ENCODE peak calls at places on chromosomes 13 and 19, in ten cellular contexts. N is bronchial epithelial cell, S is IMR-90, Q is endodermal cell, C is GM23338, P is Peyer's patch, U is GM12865, W is choroid plexus epithelial cell, G is colonic mucosa, R is lower leg skin. D is an unnamed sample.

GRCh38 chr13:114057131-114058050 is 75.0 kb downstream of the RASA3 start:
- DNase-seq in N (no peak), S (no peak), Q (no peak), C (no peak), P (no peak), U (no peak), W (no peak), G (no peak), R (no peak), D (no peak)

GRCh38 chr13:32165791-32166190 is 134.2 kb downstream of the FRY start:
- DNase-seq in N (peak), S (no peak), Q (no peak), C (no peak), P (no peak), U (no peak), W (no peak), G (no peak), R (no peak), D (no peak)

GRCh38 chr13:30158774-30159445 is 148.4 kb downstream of the KATNAL1 start:
- DNase-seq in N (no peak), S (peak), Q (no peak), C (no peak), P (no peak), U (peak), W (peak), G (no peak), R (no peak), D (peak)

GRCh38 chr19:50548191-50549058 is 19.8 kb downstream of the LRRC4B start:
- DNase-seq in N (no peak), S (no peak), Q (no peak), C (no peak), P (no peak), U (no peak), W (no peak), G (no peak), R (no peak), D (no peak)

GRCh38 chr13:39232999-39233398 is 194.7 kb downstream of the NHLRC3 start:
- DNase-seq in N (no peak), S (no peak), Q (no peak), C (no peak), P (no peak), U (no peak), W (no peak), G (no peak), R (no peak), D (no peak)

GRCh38 chr13:111974065-111974640 is 92.8 kb upstream of the SOX1 start:
- DNase-seq in N (no peak), S (no peak), Q (no peak), C (no peak), P (no peak), U (no peak), W (no peak), G (no peak), R (no peak), D (no peak)

GRCh38 chr13:43157796-43158195 is 134.4 kb downstream of the DNAJC15 start:
- DNase-seq in N (no peak), S (no peak), Q (no peak), C (no peak), P (no peak), U (no peak), W (no peak), G (no peak), R (no peak), D (no peak)

GRCh38 chr19:55460670-55461258 is 678 bp downstream of the ISOC2 start:
- DNase-seq in N (peak), S (peak), Q (peak), C (peak), P (peak), U (peak), W (peak), G (peak), R (peak), D (peak)

GRCh38 chr19:46955114-46955812 is 64.4 kb upstream of the NPAS1 start:
- DNase-seq in N (peak), S (peak), Q (no peak), C (no peak), P (peak), U (peak), W (peak), G (no peak), R (no peak), D (peak)

GRCh38 chr19:45613926-45614725 is 12.1 kb upstream of the GPR4 start:
- DNase-seq in N (peak), S (peak), Q (no peak), C (no peak), P (no peak), U (peak), W (peak), G (peak), R (no peak), D (peak)

GRCh38 chr19:28737021-28737525 is 475.9 kb downstream of the UQCRFS1 start:
- DNase-seq in N (peak), S (peak), Q (no peak), C (peak), P (no peak), U (peak), W (peak), G (no peak), R (no peak), D (peak)

GRCh38 chr19:57317503-57317902 is 2.8 kb upstream of the ZNF543 start:
- DNase-seq in N (no peak), S (no peak), Q (peak), C (peak), P (no peak), U (no peak), W (peak), G (no peak), R (no peak), D (no peak)

GRCh38 chr13:109246001-109246400 is 540.4 kb downstream of the IRS2 start:
- DNase-seq in N (no peak), S (no peak), Q (peak), C (no peak), P (no peak), U (no peak), W (no peak), G (no peak), R (no peak), D (no peak)

GRCh38 chr19:30498707-30499106 is 126.5 kb downstream of the ZNF536 start:
- DNase-seq in N (no peak), S (no peak), Q (peak), C (peak), P (no peak), U (no peak), W (no peak), G (no peak), R (no peak), D (no peak)

GRCh38 chr19:39765091-39766076 is 13.3 kb upstream of the LEUTX start:
- DNase-seq in N (peak), S (peak), Q (peak), C (peak), P (peak), U (peak), W (peak), G (peak), R (no peak), D (peak)

GRCh38 chr19:31586282-31586681 is 237.0 kb upstream of the TSHZ3 start:
- DNase-seq in N (no peak), S (peak), Q (no peak), C (no peak), P (no peak), U (no peak), W (peak), G (no peak), R (no peak), D (no peak)

GRCh38 chr19:46428278-46429141 is at the start of gene PNMA8C:
- DNase-seq in N (no peak), S (peak), Q (peak), C (peak), P (peak), U (peak), W (peak), G (no peak), R (no peak), D (peak)

GRCh38 chr13:108121406-108121805 is 93.9 kb downstream of the LIG4 start:
- DNase-seq in N (no peak), S (no peak), Q (no peak), C (peak), P (no peak), U (no peak), W (no peak), G (no peak), R (no peak), D (no peak)

GRCh38 chr19:8490395-8490760 is 12.1 kb downstream of the PRAM1 start:
- DNase-seq in N (no peak), S (no peak), Q (no peak), C (peak), P (no peak), U (no peak), W (no peak), G (no peak), R (no peak), D (no peak)

GRCh38 chr13:42992585-42993122 is 613 bp upstream of the EPSTI1 start:
- DNase-seq in N (no peak), S (no peak), Q (no peak), C (no peak), P (no peak), U (peak), W (peak), G (no peak), R (no peak), D (no peak)

DNA sequence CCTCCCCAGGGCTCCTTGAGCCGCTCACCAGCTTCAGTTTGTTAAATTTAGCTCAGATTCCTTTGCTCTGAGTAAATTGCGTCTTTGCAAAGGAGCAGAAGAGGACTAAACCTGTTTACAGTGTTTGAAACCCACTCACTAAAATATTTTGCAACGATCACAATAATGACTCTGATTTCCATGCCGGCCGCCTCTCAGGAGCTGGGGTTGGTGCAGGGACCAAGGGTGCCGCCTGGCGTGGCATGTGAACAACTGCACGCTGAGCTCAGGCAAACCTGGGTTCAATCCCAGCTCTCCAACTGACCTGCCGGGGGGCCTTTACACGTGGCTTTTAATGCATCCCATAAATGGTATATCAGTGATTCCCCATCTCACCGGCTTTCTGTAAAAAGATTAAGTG is 68.7 kb upstream of the CACNA1A start:
- DNase-seq in N (no peak), S (peak), Q (peak), C (peak), P (no peak), U (no peak), W (no peak), G (no peak), R (no peak), D (no peak)
- TF ChIP-seq CTCF in N (peak), S (peak), Q (peak), C (peak), P (no peak), U (peak), W (peak), G (no peak), R (no peak), D (peak)

GRCh38 chr19:37412700-37413099 is 41.8 kb downstream of the ZNF527 start:
- DNase-seq in N (no peak), S (no peak), Q (no peak), C (no peak), P (no peak), U (no peak), W (no peak), G (no peak), R (no peak), D (no peak)
- H3K4me3 ChIP-seq in N (no peak), S (no peak), Q (peak), C (no peak), P (no peak), U (no peak), W (no peak), G (no peak), R (no peak), D (no peak)

GRCh38 chr13:34939771-34940170 is 2.3 kb upstream of the NBEA start:
- DNase-seq in N (no peak), S (no peak), Q (no peak), C (no peak), P (no peak), U (no peak), W (no peak), G (no peak), R (no peak), D (no peak)
- TF ChIP-seq CTCF in N (no peak), S (no peak), Q (peak), C (no peak), P (no peak), U (no peak), W (no peak), G (no peak), R (no peak), D (no peak)

GRCh38 chr13:26758496-26759155 is 2.0 kb downstream of the GPR12 start:
- DNase-seq in N (no peak), S (no peak), Q (no peak), C (no peak), P (no peak), U (no peak), W (no peak), G (no peak), R (no peak), D (no peak)

GRCh38 chr13:26759907-26760834 is at the start of gene GPR12:
- DNase-seq in N (no peak), S (no peak), Q (peak), C (peak), P (no peak), U (no peak), W (peak), G (no peak), R (no peak), D (peak)

GRCh38 chr13:26759156-26759906 is 1.3 kb downstream of the GPR12 start:
- DNase-seq in N (no peak), S (no peak), Q (no peak), C (peak), P (no peak), U (no peak), W (no peak), G (no peak), R (no peak), D (no peak)

GRCh38 chr13:26760835-26761582 is 423 bp upstream of the GPR12 start:
- DNase-seq in N (no peak), S (no peak), Q (peak), C (peak), P (no peak), U (no peak), W (no peak), G (no peak), R (no peak), D (no peak)
- H3K4me3 ChIP-seq in N (no peak), S (no peak), Q (no peak), C (peak), P (no peak), U (no peak), W (no peak), G (no peak), R (no peak), D (no peak)

DNA sequence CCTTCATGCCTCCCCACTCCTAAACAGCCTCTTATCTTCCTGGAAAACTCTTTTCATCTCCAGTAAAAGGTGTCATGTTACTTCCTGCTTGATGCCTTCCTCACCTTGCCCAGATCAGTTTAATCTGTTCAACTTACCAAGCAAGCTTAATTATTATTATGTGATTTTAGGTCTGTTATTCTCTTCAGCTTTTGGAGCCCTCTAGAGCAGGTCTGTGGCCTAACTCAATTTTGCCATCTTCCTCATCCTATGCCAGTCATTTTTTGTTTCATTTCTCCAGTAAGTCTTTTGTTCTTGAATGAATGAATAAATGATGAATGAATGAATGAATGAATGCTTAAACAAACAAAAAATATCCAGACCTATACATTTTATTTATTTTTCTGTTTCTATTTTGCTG is 528.3 kb downstream of the DCT start:
- DNase-seq in N (peak), S (peak), Q (no peak), C (peak), P (no peak), U (no peak), W (peak), G (no peak), R (no peak), D (peak)
- TF ChIP-seq CTCF in N (no peak), S (peak), Q (no peak), C (peak), P (no peak), U (no peak), W (peak), G (no peak), R (no peak), D (peak)